ENCODE peak calls at places on chromosomes 4 and X, in four cellular contexts. W is K562, Y is HepG2, H is H1. R is an unnamed sample. For H3K36me3, the result is how much of the 10 kb centered on the place peaks cover.

GRCh38 chrX:45771114-45771513 is 570.4 kb upstream of the DIPK2B start:
- DNase-seq in W (no peak), Y (peak), H (no peak), R (peak)

GRCh38 chrX:25754399-25754798 is 383.7 kb upstream of the MAGEB18 start:
- DNase-seq in W (no peak), Y (no peak), H (no peak), R (no peak)

GRCh38 chr4:76790377-76790776 is 107.6 kb downstream of the SOWAHB start:
- DNase-seq in H (no peak), W (no peak), Y (no peak), R (no peak)

GRCh38 chrX:106752101-106752678 is 25.7 kb downstream of the RNF128 start:
- DNase-seq in H (no peak), Y (no peak), W (no peak), R (no peak)

GRCh38 chrX:66731398-66731797 is 92.5 kb upstream of the EDA2R start:
- DNase-seq in W (peak), H (no peak), Y (peak), R (peak)

GRCh38 chrX:135931644-135932487 is 38.4 kb downstream of the SAGE1 start:
- DNase-seq in H (peak), Y (peak), W (peak), R (peak)

GRCh38 chr4:4328206-4328605 is 38.2 kb downstream of the ZBTB49 start:
- DNase-seq in Y (no peak), H (no peak), W (no peak), R (no peak)

GRCh38 chrX:39591099-39591498 is 506.7 kb downstream of the BCOR start:
- DNase-seq in W (no peak), H (no peak), Y (no peak), R (no peak)

GRCh38 chrX:135481696-135482179 is 38.7 kb upstream of the INTS6L start:
- DNase-seq in Y (no peak), H (no peak), W (no peak), R (no peak)

GRCh38 chrX:123190096-123190495 is 6.0 kb downstream of the GRIA3 start:
- DNase-seq in H (no peak), Y (no peak), W (no peak), R (no peak)

GRCh38 chrX:134794692-134795091 is 136.4 kb upstream of the PLAC1 start:
- DNase-seq in Y (no peak), W (no peak), H (no peak), R (no peak)

GRCh38 chrX:72145181-72145580 is 13.5 kb upstream of the RTL5 start:
- DNase-seq in H (no peak), W (no peak), Y (no peak), R (no peak)

GRCh38 chrX:136652822-136653723 is 5.1 kb downstream of the CD40LG start:
- DNase-seq in H (no peak), Y (no peak), W (no peak), R (no peak)

GRCh38 chrX:107880054-107880610 is 54.5 kb downstream of the MID2 start:
- DNase-seq in H (no peak), Y (no peak), W (no peak), R (no peak)

GRCh38 chr4:140361099-140361498 is 12.3 kb upstream of the SCOC start:
- DNase-seq in Y (no peak), H (no peak), W (no peak), R (no peak)

GRCh38 chr4:86356831-86357230 is 3.0 kb downstream of the MAPK10 start:
- DNase-seq in W (no peak), Y (no peak), H (no peak), R (no peak)

GRCh38 chr4:86358176-86358701 is 1.6 kb downstream of the MAPK10 start:
- DNase-seq in H (no peak), W (no peak), Y (no peak), R (no peak)

GRCh38 chr4:86357608-86358007 is 2.2 kb downstream of the MAPK10 start:
- DNase-seq in Y (no peak), H (no peak), W (no peak), R (no peak)

GRCh38 chr4:86362510-86362909 is 2.7 kb upstream of the MAPK10 start:
- DNase-seq in W (no peak), Y (no peak), H (no peak), R (no peak)

GRCh38 chr4:86359944-86360478 is at the start of gene MAPK10:
- DNase-seq in Y (no peak), H (peak), W (no peak), R (peak)
- H3K4me2 ChIP-seq in Y (no peak), H (peak), W (no peak), R (peak)

DNA sequence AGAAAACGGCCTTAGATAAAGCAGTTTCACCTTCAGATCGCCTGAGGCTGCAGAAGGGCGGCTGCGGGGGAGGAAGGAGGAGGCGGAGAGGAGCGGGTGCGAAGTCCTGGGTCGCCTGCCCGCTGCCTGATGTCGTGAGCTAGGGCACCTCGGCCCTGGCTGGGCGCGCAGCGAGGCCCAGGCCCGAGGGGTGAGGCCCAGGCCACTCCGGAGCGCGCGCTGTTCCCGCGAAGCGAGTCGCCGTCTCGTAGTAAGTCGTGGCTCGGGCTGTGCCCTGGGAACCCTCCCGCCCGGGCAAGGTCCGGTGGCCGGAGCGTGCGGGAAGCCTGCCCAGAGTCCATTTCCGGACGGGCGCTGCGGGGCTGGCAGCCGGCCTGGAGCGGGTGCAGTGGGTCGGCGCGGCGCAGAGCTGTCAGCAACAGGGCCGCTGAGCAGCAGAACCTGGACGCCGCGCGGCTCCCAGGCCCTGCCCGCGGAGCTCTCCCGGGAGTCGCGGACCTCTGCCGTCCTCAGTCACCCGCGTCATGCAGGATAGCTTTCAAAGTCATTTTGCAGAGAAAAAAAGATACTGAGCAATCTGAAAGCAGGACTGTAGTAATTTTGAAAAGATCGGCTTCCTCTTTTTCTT is 18.7 kb downstream of the TRIM2 start:
- DNase-seq in W (no peak), Y (no peak), H (no peak), R (peak)
- TF ChIP-seq JUN in W (no peak), Y (no peak), H (no peak), R (no peak)

DNA sequence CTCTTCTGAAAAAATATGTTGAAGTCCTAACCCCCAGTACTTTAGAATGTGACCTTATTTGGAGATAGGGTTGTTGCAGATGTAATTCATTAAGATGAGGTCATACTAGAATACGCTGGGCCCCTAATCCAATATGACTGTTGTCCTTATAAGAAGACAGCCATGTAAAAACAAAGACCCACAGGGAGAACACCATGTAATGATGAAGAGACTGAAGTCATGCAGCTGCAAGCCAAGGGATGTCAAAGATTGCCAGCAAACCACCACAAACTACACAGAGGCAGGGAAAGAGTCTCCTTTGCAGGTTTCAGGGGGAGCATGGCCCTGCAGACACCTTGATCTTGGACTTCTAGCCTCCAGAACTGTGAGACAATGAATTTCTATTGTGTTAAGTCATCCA is 37.4 kb downstream of the CXorf58 start:
- DNase-seq in Y (no peak), H (no peak), W (no peak), R (no peak)
- H3K36me3 ChIP-seq in Y (under half), H (under half), W (under half), R (under half)

GRCh38 chrX:36897690-36898089 is 110.5 kb upstream of the FAM47C start:
- DNase-seq in H (no peak), W (no peak), Y (no peak), R (no peak)

DNA sequence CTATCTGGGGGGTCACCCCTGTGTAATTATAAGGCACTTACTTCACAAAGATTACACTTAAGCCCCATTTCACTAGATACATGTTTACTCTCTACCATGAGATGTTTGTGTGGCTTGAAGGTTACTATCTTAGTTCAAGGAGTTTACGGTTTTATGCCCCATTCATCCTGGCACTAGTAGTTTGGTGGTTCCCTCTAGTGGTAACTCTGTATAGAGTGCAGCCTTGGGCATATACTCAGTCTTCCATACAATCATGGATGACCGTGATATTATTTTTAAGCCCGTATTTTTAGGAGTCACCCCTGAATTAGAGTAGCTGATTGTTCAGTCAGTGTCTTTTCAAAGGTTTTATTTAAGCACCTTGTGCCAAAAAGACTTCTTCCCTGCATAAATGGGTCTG is 109.9 kb upstream of the FAM47C start:
- DNase-seq in Y (peak), H (no peak), W (no peak), R (peak)
- H3K4me2 ChIP-seq in Y (no peak), H (no peak), W (no peak), R (no peak)

DNA sequence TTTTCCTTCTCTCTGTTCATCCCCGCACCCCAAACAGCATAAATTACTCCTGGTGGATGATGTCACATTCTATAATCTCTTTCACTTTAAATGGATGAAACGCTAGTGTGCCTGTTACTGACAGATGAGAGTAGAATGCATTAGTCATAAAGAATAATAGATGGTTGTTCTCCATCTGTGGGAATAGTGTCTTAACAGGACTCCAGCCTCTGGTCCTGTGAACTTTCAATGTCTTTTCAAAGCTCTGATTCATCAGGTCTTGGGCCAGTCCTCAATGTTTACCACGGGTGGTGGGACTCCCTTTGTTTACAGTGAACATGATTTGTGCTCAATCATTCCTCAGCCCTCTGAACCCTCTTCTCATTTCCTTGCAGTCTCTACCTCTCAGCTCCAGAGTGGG is 182.6 kb downstream of the GABRB1 start:
- DNase-seq in W (no peak), H (no peak), Y (peak), R (no peak)
- TF ChIP-seq JUN in W (no peak), H (no peak), Y (no peak), R (no peak)

GRCh38 chr4:153520227-153520626 is 54.1 kb downstream of the TMEM131L start:
- DNase-seq in H (no peak), Y (no peak), W (no peak), R (no peak)
- H3K36me3 ChIP-seq in H (under half), Y (under half), W (under half), R (under half)

GRCh38 chr4:108117473-108118182 is 51.1 kb downstream of the LEF1 start:
- DNase-seq in Y (peak), H (peak), W (peak), R (no peak)
- H3K4me2 ChIP-seq in Y (no peak), H (no peak), W (peak), R (no peak)

GRCh38 chrX:154776753-154777152 is 14.1 kb downstream of the DKC1 start:
- DNase-seq in Y (no peak), H (no peak), W (no peak), R (no peak)

GRCh38 chrX:154779261-154779660 is 16.6 kb downstream of the DKC1 start:
- DNase-seq in H (no peak), Y (no peak), W (no peak), R (no peak)

GRCh38 chrX:154774622-154775021 is 12.0 kb downstream of the DKC1 start:
- DNase-seq in Y (no peak), W (no peak), H (no peak), R (no peak)

GRCh38 chrX:154780968-154781367 is 18.3 kb downstream of the DKC1 start:
- DNase-seq in W (no peak), Y (no peak), H (no peak), R (no peak)

DNA sequence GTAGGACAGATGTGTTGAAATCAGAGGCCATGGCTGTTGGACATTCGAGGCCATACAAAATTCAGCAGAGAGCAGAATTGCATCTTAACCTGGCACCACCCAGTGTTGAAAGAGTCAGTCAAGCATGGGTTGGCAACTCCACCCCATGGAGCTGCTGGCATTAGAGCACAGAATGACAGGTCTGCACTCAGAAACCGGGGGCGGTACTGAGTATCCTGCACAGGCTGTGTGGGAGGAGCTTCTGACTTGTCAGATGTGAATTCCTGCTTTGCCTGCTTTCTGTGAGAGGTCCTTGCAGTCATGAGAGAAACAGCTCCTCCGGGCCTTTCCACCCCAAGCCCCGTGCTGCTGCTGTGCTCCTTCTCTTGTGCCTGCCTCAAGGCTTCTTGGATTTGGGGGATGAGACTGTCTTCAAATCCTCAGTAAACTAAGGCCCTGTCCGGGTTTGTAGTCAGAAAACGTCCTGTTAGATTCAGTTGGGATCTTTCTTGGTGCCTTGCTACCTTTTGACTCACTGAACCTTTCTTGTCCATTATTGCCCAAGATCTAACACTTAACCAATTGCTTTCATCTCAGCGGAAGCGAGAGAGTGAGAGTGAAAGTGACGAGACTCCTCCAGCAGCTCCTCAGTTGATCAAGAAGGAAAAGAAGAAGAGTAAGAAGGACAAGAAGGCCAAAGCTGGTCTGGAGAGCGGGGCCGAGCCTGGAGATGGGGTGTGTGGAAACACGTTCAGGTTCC is 13.1 kb downstream of the DKC1 start:
- DNase-seq in H (no peak), Y (no peak), W (no peak), R (no peak)
- TF ChIP-seq JUN in H (no peak), Y (no peak), W (no peak), R (no peak)

GRCh38 chr4:528835-529234 is 29.8 kb downstream of the PIGG start:
- DNase-seq in H (no peak), W (no peak), Y (no peak), R (no peak)
- H3K36me3 ChIP-seq in H (half or more), W (half or more), Y (half or more), R (under half)

GRCh38 chr4:70931359-70931758 is 29.2 kb downstream of the MOB1B start:
- DNase-seq in W (no peak), H (no peak), Y (no peak), R (no peak)
- H3K4me2 ChIP-seq in W (no peak), H (no peak), Y (no peak), R (no peak)